ENCODE peak calls at places on chromosomes 16 and 17, in six cellular contexts. J is body of pancreas, U is tibial artery, Y is PC-3, D is lower leg skin, R is cardiac fibroblast. Q is an unnamed sample.

GRCh38 chr17:9244066-9245052 is 223.0 kb downstream of the NTN1 start:
- DNase-seq in J (peak), U (peak), Y (no peak), D (no peak), R (peak), Q (no peak)

GRCh38 chr17:62824290-62825135 is 16.4 kb upstream of the MARCHF10 start:
- DNase-seq in J (no peak), U (no peak), Y (peak), D (no peak), R (peak), Q (peak)

GRCh38 chr16:66551788-66552287 is 538 bp upstream of the CKLF start:
- DNase-seq in J (no peak), U (no peak), Y (no peak), D (no peak), R (no peak), Q (no peak)

GRCh38 chr17:45438931-45439610 is 6.4 kb upstream of the ARHGAP27 start:
- DNase-seq in J (no peak), U (no peak), Y (peak), D (no peak), R (no peak), Q (no peak)

GRCh38 chr17:76582660-76583059 is 3.0 kb downstream of the ST6GALNAC2 start:
- DNase-seq in J (no peak), U (no peak), Y (no peak), D (no peak), R (no peak), Q (no peak)

GRCh38 chr16:11090947-11091785 is 146.8 kb downstream of the CLEC16A start:
- DNase-seq in J (no peak), U (no peak), Y (no peak), D (no peak), R (no peak), Q (no peak)

GRCh38 chr16:78137782-78138616 is 38.5 kb downstream of the WWOX start:
- DNase-seq in J (no peak), U (no peak), Y (no peak), D (no peak), R (no peak), Q (no peak)

GRCh38 chr17:79572136-79572915 is 38.5 kb downstream of the RBFOX3 start:
- DNase-seq in J (no peak), U (no peak), Y (no peak), D (no peak), R (no peak), Q (no peak)

GRCh38 chr16:88781140-88782077 is 3.6 kb downstream of the PIEZO1 start:
- DNase-seq in J (peak), U (peak), Y (peak), D (no peak), R (no peak), Q (no peak)

GRCh38 chr17:40608061-40608581 is 39.5 kb downstream of the SMARCE1 start:
- DNase-seq in J (no peak), U (no peak), Y (no peak), D (no peak), R (no peak), Q (no peak)

GRCh38 chr17:42363767-42364585 is 24.3 kb downstream of the STAT3 start:
- DNase-seq in J (no peak), U (peak), Y (no peak), D (no peak), R (peak), Q (no peak)

GRCh38 chr17:82984751-82985435 is 94.5 kb upstream of the METRNL start:
- DNase-seq in J (no peak), U (no peak), Y (peak), D (no peak), R (no peak), Q (no peak)

GRCh38 chr17:83100853-83101391 is 21.5 kb downstream of the METRNL start:
- DNase-seq in J (no peak), U (no peak), Y (no peak), D (peak), R (no peak), Q (no peak)

GRCh38 chr16:48810803-48811453 is 200.9 kb upstream of the N4BP1 start:
- DNase-seq in J (no peak), U (no peak), Y (no peak), D (no peak), R (no peak), Q (no peak)

GRCh38 chr16:48812856-48813255 is 202.9 kb upstream of the N4BP1 start:
- DNase-seq in J (no peak), U (no peak), Y (no peak), D (no peak), R (no peak), Q (no peak)

GRCh38 chr16:48811478-48811877 is 201.5 kb upstream of the N4BP1 start:
- DNase-seq in J (no peak), U (no peak), Y (no peak), D (no peak), R (no peak), Q (no peak)

GRCh38 chr16:48813485-48813884 is 203.5 kb upstream of the N4BP1 start:
- DNase-seq in J (no peak), U (no peak), Y (no peak), D (no peak), R (no peak), Q (no peak)

GRCh38 chr16:48810436-48810802 is 200.4 kb upstream of the N4BP1 start:
- DNase-seq in J (no peak), U (no peak), Y (no peak), D (no peak), R (no peak), Q (no peak)
- H3K4me3 ChIP-seq in J (no peak), U (no peak), Y (no peak), D (no peak), R (no peak), Q (no peak)

GRCh38 chr17:64387545-64388171 is 3.0 kb downstream of the PECAM1 start:
- DNase-seq in J (no peak), U (no peak), Y (no peak), D (no peak), R (no peak), Q (no peak)

GRCh38 chr17:64388961-64389565 is 1.6 kb downstream of the PECAM1 start:
- DNase-seq in J (no peak), U (no peak), Y (no peak), D (no peak), R (no peak), Q (no peak)

GRCh38 chr17:64393000-64393402 is 2.3 kb upstream of the PECAM1 start:
- DNase-seq in J (no peak), U (no peak), Y (no peak), D (no peak), R (no peak), Q (no peak)

GRCh38 chr17:64387145-64387473 is 3.6 kb downstream of the PECAM1 start:
- DNase-seq in J (no peak), U (no peak), Y (no peak), D (no peak), R (no peak), Q (no peak)

GRCh38 chr17:64390066-64390465 is 594 bp downstream of the PECAM1 start:
- DNase-seq in J (no peak), U (no peak), Y (no peak), D (no peak), R (no peak), Q (no peak)
- H3K4me3 ChIP-seq in J (no peak), U (peak), Y (no peak), D (no peak), R (no peak), Q (no peak)

GRCh38 chr17:28173071-28173561 is 130.6 kb downstream of the NLK start:
- DNase-seq in J (no peak), U (no peak), Y (no peak), D (no peak), R (no peak), Q (no peak)

GRCh38 chr17:28174352-28175046 is 132.0 kb downstream of the NLK start:
- DNase-seq in J (no peak), U (no peak), Y (peak), D (no peak), R (peak), Q (no peak)

GRCh38 chr17:28169621-28170349 is 127.3 kb downstream of the NLK start:
- DNase-seq in J (no peak), U (no peak), Y (no peak), D (no peak), R (no peak), Q (no peak)

GRCh38 chr17:28173801-28174200 is 131.3 kb downstream of the NLK start:
- DNase-seq in J (no peak), U (no peak), Y (no peak), D (no peak), R (peak), Q (no peak)

DNA sequence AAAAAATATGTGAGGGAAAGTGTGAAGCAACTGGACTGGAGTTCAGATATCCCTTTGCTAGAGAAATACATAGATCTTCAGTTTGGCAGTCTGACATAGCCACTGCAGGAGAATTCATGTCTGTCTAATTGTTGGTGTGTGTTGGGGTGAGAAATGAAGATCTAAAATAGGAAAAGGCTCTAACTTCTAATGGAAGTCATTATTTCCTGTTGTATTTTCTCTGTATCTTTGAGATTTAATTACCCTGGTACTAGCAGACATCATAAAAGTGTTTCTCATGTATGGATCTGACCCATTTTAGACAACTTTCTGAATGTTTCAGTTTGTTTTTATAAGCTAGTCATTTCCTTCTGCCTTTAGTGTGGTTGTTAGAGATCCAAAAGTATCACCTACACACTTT is 128.3 kb downstream of the NLK start:
- DNase-seq in J (no peak), U (no peak), Y (no peak), D (no peak), R (peak), Q (no peak)
- H3K4me3 ChIP-seq in J (no peak), U (no peak), Y (no peak), D (no peak), R (no peak), Q (no peak)

GRCh38 chr16:27508476-27508875 is 41.2 kb downstream of the GTF3C1 start:
- DNase-seq in J (no peak), U (no peak), Y (no peak), D (no peak), R (no peak), Q (no peak)

GRCh38 chr16:27506771-27507170 is 42.9 kb downstream of the GTF3C1 start:
- DNase-seq in J (no peak), U (no peak), Y (no peak), D (no peak), R (no peak), Q (no peak)

GRCh38 chr16:27500801-27501200 is 48.9 kb downstream of the GTF3C1 start:
- DNase-seq in J (no peak), U (no peak), Y (no peak), D (no peak), R (no peak), Q (no peak)

GRCh38 chr16:27503662-27504061 is 46.1 kb downstream of the GTF3C1 start:
- DNase-seq in J (no peak), U (no peak), Y (no peak), D (no peak), R (no peak), Q (no peak)

GRCh38 chr16:27505297-27506236 is 44.1 kb downstream of the GTF3C1 start:
- DNase-seq in J (no peak), U (no peak), Y (no peak), D (peak), R (no peak), Q (no peak)
- H3K4me3 ChIP-seq in J (no peak), U (no peak), Y (no peak), D (no peak), R (no peak), Q (no peak)

GRCh38 chr16:57797526-57798266 is 4.6 kb downstream of the KIFC3 start:
- DNase-seq in J (peak), U (no peak), Y (peak), D (no peak), R (no peak), Q (no peak)
- H3K4me3 ChIP-seq in J (peak), U (no peak), Y (peak), D (no peak), R (no peak), Q (peak)

DNA sequence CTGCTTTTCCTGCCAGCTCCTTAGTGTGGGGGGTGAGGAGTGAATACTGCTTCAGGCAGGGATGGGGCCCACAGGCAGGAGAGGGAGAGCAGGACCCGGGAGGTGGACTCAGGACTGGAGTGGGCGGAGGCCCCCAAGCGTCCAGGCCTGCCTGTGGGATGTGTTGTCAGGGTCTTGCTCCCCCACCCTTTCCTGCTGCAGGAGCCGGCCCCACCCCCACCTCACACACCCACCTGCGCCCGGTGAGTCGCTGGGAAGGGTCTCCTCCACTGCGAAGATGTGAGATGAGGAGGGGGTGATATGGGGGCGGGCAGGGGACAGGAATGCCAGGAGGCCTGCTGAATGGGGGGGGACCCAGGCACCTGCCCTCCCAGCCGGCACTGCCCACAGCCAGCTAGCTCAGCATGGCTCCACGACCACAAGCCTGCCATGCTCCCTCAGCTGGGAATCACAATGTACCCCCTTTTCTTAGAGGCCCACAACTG is 1.1 kb downstream of the FAM171A2 start:
- DNase-seq in J (no peak), U (no peak), Y (no peak), D (no peak), R (no peak), Q (no peak)
- H3K4me3 ChIP-seq in J (no peak), U (no peak), Y (peak), D (no peak), R (peak), Q (peak)

GRCh38 chr17:55268649-55269480 is 4.1 kb downstream of the HLF start:
- DNase-seq in J (no peak), U (no peak), Y (no peak), D (no peak), R (no peak), Q (no peak)
- H3K4me3 ChIP-seq in J (no peak), U (peak), Y (no peak), D (no peak), R (no peak), Q (peak)

DNA sequence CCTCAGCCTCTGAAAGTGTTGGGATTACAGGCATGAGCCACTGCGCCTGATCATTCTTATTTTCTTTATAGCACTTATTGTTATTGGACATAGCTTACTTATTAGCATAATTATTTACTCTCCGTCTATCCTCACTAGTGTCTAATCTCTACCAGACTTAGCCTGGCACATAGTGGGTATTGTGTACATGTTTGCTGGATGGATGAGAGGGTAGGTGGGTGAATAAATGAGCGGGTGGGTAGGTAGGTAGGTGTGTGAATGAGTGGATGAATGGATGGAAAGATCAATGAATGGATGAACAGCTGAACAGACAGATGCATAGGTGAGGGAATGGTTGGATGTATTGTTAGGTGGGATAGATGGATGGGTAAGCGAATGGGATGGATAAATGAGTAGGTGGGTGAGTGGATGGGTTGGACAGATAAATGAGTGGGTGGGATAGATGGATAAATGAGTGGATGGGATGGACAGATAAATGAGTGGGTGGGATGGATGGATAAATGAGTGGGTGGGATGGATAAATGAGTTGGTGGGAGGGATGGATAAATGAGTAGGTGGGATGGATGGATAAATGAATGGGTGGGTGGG is 51.9 kb downstream of the ABCC6 start:
- DNase-seq in J (no peak), U (no peak), Y (no peak), D (no peak), R (no peak), Q (no peak)
- H3K4me3 ChIP-seq in J (no peak), U (no peak), Y (no peak), D (no peak), R (no peak), Q (no peak)